ENCODE peak calls at places on chromosomes 16 and 17, in seven cellular contexts. E, Y, R, G, W, N and Z are unnamed samples.

GRCh38 chr16:49700928-49701685 is 154.8 kb downstream of the ZNF423 start:
- DNase-seq in E (no peak), W (no peak), R (no peak), Y (no peak), G (no peak), N (no peak), Z (no peak)

GRCh38 chr16:88747588-88748301 is 37.3 kb downstream of the PIEZO1 start:
- DNase-seq in R (no peak), W (peak), G (no peak), E (no peak), Y (peak), N (no peak), Z (peak)

GRCh38 chr17:34409352-34409751 is 46.3 kb upstream of the CCL1 start:
- DNase-seq in G (no peak), E (no peak), Y (no peak), R (no peak), N (no peak), W (no peak), Z (no peak)

GRCh38 chr16:69741519-69741918 is 13.2 kb downstream of the NOB1 start:
- DNase-seq in W (no peak), E (no peak), Y (no peak), G (no peak), N (no peak), R (no peak), Z (no peak)

GRCh38 chr17:72580321-72581127 is 459.7 kb downstream of the SOX9 start:
- DNase-seq in R (no peak), E (no peak), W (no peak), Y (peak), N (peak), G (peak), Z (peak)

GRCh38 chr17:56110463-56111138 is 42.7 kb upstream of the ANKFN1 start:
- DNase-seq in R (no peak), W (no peak), E (no peak), N (peak), Y (peak), G (peak), Z (peak)

GRCh38 chr16:73095885-73096341 is 48.0 kb upstream of the ZFHX3 start:
- DNase-seq in Y (no peak), N (no peak), G (no peak), E (no peak), R (peak), W (no peak), Z (no peak)

GRCh38 chr16:27448531-27449433 is 46.8 kb downstream of the IL21R start:
- DNase-seq in N (no peak), Y (no peak), R (no peak), W (no peak), G (no peak), E (no peak), Z (no peak)

GRCh38 chr17:15513058-15513858 is 45.8 kb upstream of the CDRT4 start:
- DNase-seq in N (no peak), R (no peak), W (no peak), E (no peak), G (no peak), Y (no peak), Z (no peak)

GRCh38 chr16:50585331-50585776 is 37.2 kb downstream of the NKD1 start:
- DNase-seq in R (no peak), G (no peak), Y (peak), N (peak), E (peak), W (no peak), Z (peak)

GRCh38 chr16:52416888-52417287 is 130.1 kb downstream of the TOX3 start:
- DNase-seq in R (no peak), G (no peak), E (no peak), Y (no peak), N (no peak), W (no peak), Z (no peak)

GRCh38 chr16:12100124-12100647 is 123.7 kb downstream of the SNX29 start:
- DNase-seq in G (no peak), Y (no peak), N (no peak), R (no peak), W (no peak), E (no peak), Z (no peak)

GRCh38 chr17:80742581-80743180 is 198.0 kb downstream of the RPTOR start:
- DNase-seq in W (no peak), N (no peak), R (no peak), Y (no peak), E (no peak), G (no peak), Z (no peak)

GRCh38 chr17:14813649-14814048 is 451.5 kb downstream of the PMP22 start:
- DNase-seq in G (no peak), Y (no peak), N (peak), W (peak), R (no peak), E (no peak), Z (no peak)

GRCh38 chr17:69577098-69577497 is 162.6 kb downstream of the MAP2K6 start:
- DNase-seq in N (no peak), Y (no peak), W (no peak), R (no peak), E (no peak), G (no peak), Z (no peak)

GRCh38 chr17:10120113-10120485 is 78.3 kb downstream of the GAS7 start:
- DNase-seq in G (no peak), R (no peak), W (no peak), Y (no peak), E (no peak), N (peak), Z (no peak)

GRCh38 chr17:14575349-14575966 is 274.6 kb downstream of the HS3ST3B1 start:
- DNase-seq in G (no peak), N (no peak), R (no peak), E (no peak), W (no peak), Y (no peak), Z (no peak)

GRCh38 chr17:61164517-61164916 is 235.1 kb upstream of the TBX2 start:
- DNase-seq in E (no peak), W (no peak), N (no peak), R (no peak), Y (no peak), G (no peak), Z (no peak)

GRCh38 chr16:10564591-10564990 is 15.8 kb downstream of the EMP2 start:
- DNase-seq in N (no peak), W (no peak), E (no peak), Y (no peak), R (peak), G (no peak), Z (no peak)

GRCh38 chr17:67689534-67690177 is 28.1 kb upstream of the NOL11 start:
- DNase-seq in N (peak), E (no peak), G (peak), W (no peak), Y (peak), R (peak), Z (peak)

GRCh38 chr17:64506576-64507417 is at the start of gene CEP95:
- DNase-seq in Y (peak), N (peak), W (no peak), E (peak), G (peak), R (peak), Z (peak)
- TF ChIP-seq POLR2A in Y (no peak), N (peak), W (no peak), E (peak), G (peak), R (peak), Z (peak)

GRCh38 chr17:57913576-57914273 is 41.5 kb downstream of the CUEDC1 start:
- DNase-seq in W (no peak), G (no peak), R (no peak), Y (no peak), N (no peak), E (no peak), Z (no peak)

GRCh38 chr17:57911021-57911420 is 44.2 kb downstream of the CUEDC1 start:
- DNase-seq in G (no peak), R (no peak), Y (no peak), W (no peak), E (no peak), N (no peak), Z (no peak)

GRCh38 chr17:57910462-57910861 is 44.8 kb downstream of the CUEDC1 start:
- DNase-seq in Y (no peak), G (no peak), R (no peak), W (no peak), E (no peak), N (no peak), Z (no peak)

GRCh38 chr17:57914274-57915147 is 40.7 kb downstream of the CUEDC1 start:
- DNase-seq in N (no peak), R (peak), E (no peak), Y (no peak), G (no peak), W (no peak), Z (no peak)

DNA sequence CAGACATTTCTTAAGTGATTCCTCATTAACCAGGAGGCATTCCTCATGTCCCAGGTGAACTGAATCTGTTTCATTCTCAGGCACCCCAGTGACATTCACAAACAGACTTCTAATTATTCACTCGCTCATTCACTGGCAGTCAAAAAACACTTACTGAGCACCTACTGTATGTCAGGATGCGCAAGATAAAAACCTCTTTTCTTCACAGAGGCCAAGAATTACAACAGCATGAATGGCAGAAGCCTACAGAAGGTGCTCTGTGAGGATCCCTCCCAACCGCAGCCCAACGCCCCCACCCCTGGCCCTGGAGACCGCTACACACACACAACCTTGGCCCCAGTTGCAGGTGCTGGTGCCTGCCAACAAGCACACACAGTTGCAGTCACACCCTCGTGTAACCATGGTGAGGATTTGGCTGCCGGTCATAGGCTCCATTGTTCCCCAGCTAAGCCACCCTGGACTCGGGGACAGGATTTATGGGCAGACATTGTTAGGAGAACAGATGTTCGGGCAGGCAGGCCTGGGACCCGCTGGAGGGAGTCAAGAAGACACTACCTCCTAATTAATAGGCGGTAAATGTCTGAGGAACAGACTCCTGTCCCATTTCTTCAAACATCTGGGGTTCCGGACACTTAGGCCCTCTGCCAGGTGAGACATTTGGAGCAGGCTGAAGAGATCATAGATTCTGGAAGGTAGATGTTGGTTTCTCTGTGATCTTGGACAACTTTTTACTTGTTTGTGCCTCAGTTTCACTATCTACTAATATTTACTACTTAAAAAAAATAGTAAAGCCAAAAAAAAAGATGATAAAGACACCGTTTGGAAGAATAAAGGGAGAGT is 43.2 kb downstream of the CUEDC1 start:
- DNase-seq in N (peak), E (peak), R (peak), Y (peak), W (no peak), G (peak), Z (peak)
- TF ChIP-seq POLR2AphosphoS5 in N (peak), E (peak), R (no peak), Y (peak), W (no peak), G (peak), Z (peak)

GRCh38 chr17:30809867-30810266 is 14.6 kb downstream of the CRLF3 start:
- DNase-seq in N (no peak), E (no peak), G (no peak), R (no peak), W (no peak), Y (no peak), Z (no peak)

GRCh38 chr17:30808785-30809286 is 15.7 kb downstream of the CRLF3 start:
- DNase-seq in E (no peak), G (no peak), W (no peak), N (no peak), Y (no peak), R (peak), Z (no peak)

DNA sequence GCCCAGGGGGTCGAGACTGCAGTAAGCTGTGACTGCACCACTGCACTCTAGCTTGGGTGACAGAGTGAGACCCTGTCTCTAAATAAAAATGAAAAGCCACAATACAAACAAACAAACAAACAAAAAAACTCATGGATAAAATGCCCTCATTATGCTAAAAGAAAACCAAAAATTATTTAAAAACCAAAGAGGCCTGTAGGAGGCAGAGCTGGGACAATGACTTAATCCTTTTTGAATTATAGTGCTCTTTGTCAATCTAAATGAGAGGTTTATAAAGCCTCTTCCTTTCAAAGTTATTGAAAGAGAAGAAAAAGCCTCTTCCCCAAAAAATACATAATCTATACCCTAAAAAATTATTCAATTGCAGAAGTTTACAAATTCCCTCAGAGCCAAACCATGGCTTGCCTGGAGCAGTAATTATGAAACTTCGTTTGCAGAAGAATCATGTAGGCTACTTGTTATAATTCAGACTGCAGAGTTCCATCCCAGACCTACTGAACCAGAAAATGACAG is 18.5 kb downstream of the CRLF3 start:
- DNase-seq in G (no peak), W (no peak), R (no peak), E (no peak), Y (no peak), N (no peak), Z (no peak)
- TF ChIP-seq CTCF in G (no peak), W (no peak), R (no peak), E (no peak), Y (no peak), N (no peak), Z (no peak)

GRCh38 chr17:82518826-82519810 is at the start of gene FOXK2:
- DNase-seq in G (peak), E (peak), N (peak), Y (peak), R (peak), W (peak), Z (peak)
- TF ChIP-seq POLR2A in G (peak), E (peak), N (peak), Y (no peak), R (peak), W (no peak), Z (no peak)

GRCh38 chr17:7703584-7704574 is 1.1 kb upstream of the EFNB3 start:
- DNase-seq in E (no peak), R (peak), G (no peak), N (peak), Y (peak), W (peak), Z (no peak)
- TF ChIP-seq POLR2AphosphoS5 in E (no peak), R (peak), G (no peak), N (no peak), Y (no peak), W (peak), Z (no peak)

GRCh38 chr16:83996481-83997252 is 28.6 kb downstream of the NECAB2 start:
- DNase-seq in Y (no peak), G (no peak), N (no peak), W (no peak), R (no peak), E (no peak), Z (no peak)
- TF ChIP-seq CTCF in Y (no peak), G (no peak), N (no peak), W (peak), R (no peak), E (no peak), Z (no peak)

GRCh38 chr17:45051060-45051719 is at the start of gene DCAKD:
- DNase-seq in R (peak), W (peak), Y (peak), E (peak), N (peak), G (peak), Z (peak)

GRCh38 chr17:45048795-45049563 is 2.5 kb downstream of the DCAKD start:
- DNase-seq in G (no peak), N (no peak), W (no peak), E (no peak), Y (no peak), R (no peak), Z (no peak)

GRCh38 chr17:45046536-45047125 is 4.8 kb downstream of the DCAKD start:
- DNase-seq in Y (no peak), N (no peak), R (no peak), W (no peak), G (no peak), E (no peak), Z (no peak)

GRCh38 chr17:45050680-45051059 is 762 bp downstream of the DCAKD start:
- DNase-seq in Y (no peak), G (no peak), W (no peak), N (no peak), E (no peak), R (peak), Z (peak)

GRCh38 chr17:45052052-45052772 is 780 bp upstream of the DCAKD start:
- DNase-seq in W (no peak), E (no peak), Y (peak), G (peak), N (peak), R (peak), Z (peak)
- TF ChIP-seq POLR2A in W (no peak), E (no peak), Y (no peak), G (peak), N (peak), R (no peak), Z (peak)

GRCh38 chr16:2770057-2770780 is 6.9 kb downstream of the ELOB start:
- DNase-seq in E (no peak), G (no peak), N (no peak), R (no peak), W (no peak), Y (no peak), Z (no peak)
- TF ChIP-seq POLR2AphosphoS5 in E (peak), G (no peak), N (no peak), R (no peak), W (no peak), Y (no peak), Z (peak)

GRCh38 chr17:7673239-7673638 is 14.1 kb downstream of the TP53 start:
- DNase-seq in R (no peak), N (no peak), W (no peak), Y (peak), E (no peak), G (no peak), Z (peak)
- TF ChIP-seq CTCF in R (peak), N (peak), W (peak), Y (no peak), E (no peak), G (no peak), Z (no peak)